ENCODE peak calls at places on chromosome 14, in four cellular contexts. H is breast epithelium, G is testis, P is A549. E is an unnamed sample.

GRCh38 chr14:76958020-76958965 is 70.2 kb downstream of the IRF2BPL start:
- DNase-seq in G (no peak), H (no peak), P (no peak), E (no peak)

GRCh38 chr14:71610149-71610548 is 322.1 kb upstream of the RGS6 start:
- DNase-seq in H (no peak), G (no peak), P (no peak), E (no peak)

GRCh38 chr14:67566908-67567307 is 33.2 kb downstream of the PIGH start:
- DNase-seq in P (no peak), G (no peak), H (no peak), E (peak)

GRCh38 chr14:42654707-42655106 is 1048.0 kb downstream of the LRFN5 start:
- DNase-seq in G (no peak), P (no peak), H (no peak), E (no peak)

GRCh38 chr14:50045837-50046236 is 70.5 kb downstream of the VCPKMT start:
- DNase-seq in H (no peak), P (no peak), G (no peak), E (no peak)

GRCh38 chr14:74685054-74685453 is 27.8 kb downstream of the AREL1 start:
- DNase-seq in H (no peak), G (no peak), P (no peak), E (no peak)

GRCh38 chr14:95428557-95428956 is 87.9 kb downstream of the SYNE3 start:
- DNase-seq in G (no peak), H (no peak), P (no peak), E (no peak)

GRCh38 chr14:56805992-56806737 is 4.1 kb downstream of the OTX2 start:
- DNase-seq in H (no peak), P (no peak), G (no peak), E (no peak)

GRCh38 chr14:76887196-76887595 is 61.0 kb downstream of the LRRC74A start:
- DNase-seq in H (no peak), P (no peak), G (peak), E (no peak)

GRCh38 chr14:103700753-103701490 is 14.3 kb downstream of the XRCC3 start:
- DNase-seq in G (no peak), P (no peak), H (no peak), E (peak)

GRCh38 chr14:35441160-35441559 is 36.6 kb upstream of the NFKBIA start:
- DNase-seq in H (no peak), G (no peak), P (no peak), E (no peak)

GRCh38 chr14:20144820-20145219 is 6.2 kb downstream of the OR4N5 start:
- DNase-seq in P (no peak), H (no peak), G (no peak), E (no peak)

GRCh38 chr14:80211143-80212024 is at the start of gene DIO2:
- DNase-seq in H (no peak), G (peak), P (no peak), E (peak)

GRCh38 chr14:94313991-94314655 is 9.0 kb downstream of the SERPINA6 start:
- DNase-seq in H (no peak), P (no peak), G (no peak), E (no peak)

GRCh38 chr14:102063092-102063807 is 23.6 kb downstream of the HSP90AA1 start:
- DNase-seq in H (peak), P (peak), G (peak), E (peak)

GRCh38 chr14:37985826-37986470 is 221.8 kb upstream of the SSTR1 start:
- DNase-seq in P (no peak), H (no peak), G (peak), E (peak)

GRCh38 chr14:71432334-71432733 is 499.9 kb upstream of the RGS6 start:
- DNase-seq in G (no peak), P (no peak), H (no peak), E (no peak)

GRCh38 chr14:96065661-96066459 is 26.7 kb downstream of the C14orf132 start:
- DNase-seq in G (no peak), H (peak), P (no peak), E (peak)

GRCh38 chr14:59254146-59254910 is 65.9 kb downstream of the DAAM1 start:
- DNase-seq in G (peak), H (peak), P (no peak), E (peak)

GRCh38 chr14:50363734-50364113 is 33.0 kb downstream of the CDKL1 start:
- DNase-seq in H (no peak), G (no peak), P (no peak), E (no peak)

DNA sequence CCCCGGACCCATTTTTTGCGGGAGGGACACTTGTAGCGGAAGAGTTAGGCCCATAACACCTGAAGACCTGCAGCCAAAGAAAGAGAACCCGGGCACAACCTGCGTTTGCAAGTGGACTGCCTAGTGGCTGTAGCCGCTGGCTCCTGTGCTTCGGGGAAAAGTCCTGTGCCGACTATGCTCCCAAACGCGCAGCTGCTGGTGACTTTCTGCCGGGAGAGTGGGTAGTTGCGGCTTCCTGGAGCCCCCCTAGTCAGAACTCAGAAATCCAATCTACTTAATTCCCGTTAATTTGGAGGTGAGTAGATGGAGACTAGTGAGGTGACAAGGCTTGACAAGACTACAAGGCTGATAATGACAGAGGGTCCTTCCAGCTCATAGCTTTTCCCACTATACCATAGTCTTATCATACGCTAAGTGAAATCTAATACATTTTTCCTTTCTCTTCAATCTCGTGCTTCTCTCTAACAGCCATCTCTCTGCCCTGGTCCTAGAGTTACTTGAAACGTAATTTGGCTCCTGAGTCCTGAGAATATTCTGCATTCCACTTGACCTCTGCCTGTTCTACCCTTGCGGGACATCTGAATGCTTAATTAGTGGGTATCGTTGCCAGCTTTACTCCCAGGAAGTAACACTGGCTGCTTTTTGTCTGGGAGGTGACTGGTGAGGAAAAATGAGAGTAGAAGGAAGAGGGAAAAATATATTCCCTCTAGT is 535 bp downstream of the MTHFD1 start:
- DNase-seq in G (peak), P (no peak), H (no peak), E (peak)
- TF ChIP-seq POLR2A in G (no peak), P (no peak), H (no peak), E (no peak)

GRCh38 chr14:90161129-90161528 is 95.2 kb upstream of the PSMC1 start:
- DNase-seq in P (no peak), G (no peak), H (no peak), E (no peak)
- TF ChIP-seq POLR2A in P (no peak), G (no peak), H (no peak), E (no peak)

GRCh38 chr14:68823434-68824206 is 30.8 kb upstream of the ZFP36L1 start:
- DNase-seq in H (no peak), G (no peak), P (no peak), E (no peak)
- TF ChIP-seq POLR2A in H (no peak), G (no peak), P (no peak), E (no peak)

GRCh38 chr14:89365071-89365801 is 51.8 kb downstream of the FOXN3 start:
- DNase-seq in P (no peak), G (no peak), H (no peak), E (peak)
- TF ChIP-seq POLR2A in P (no peak), G (no peak), H (no peak), E (no peak)

DNA sequence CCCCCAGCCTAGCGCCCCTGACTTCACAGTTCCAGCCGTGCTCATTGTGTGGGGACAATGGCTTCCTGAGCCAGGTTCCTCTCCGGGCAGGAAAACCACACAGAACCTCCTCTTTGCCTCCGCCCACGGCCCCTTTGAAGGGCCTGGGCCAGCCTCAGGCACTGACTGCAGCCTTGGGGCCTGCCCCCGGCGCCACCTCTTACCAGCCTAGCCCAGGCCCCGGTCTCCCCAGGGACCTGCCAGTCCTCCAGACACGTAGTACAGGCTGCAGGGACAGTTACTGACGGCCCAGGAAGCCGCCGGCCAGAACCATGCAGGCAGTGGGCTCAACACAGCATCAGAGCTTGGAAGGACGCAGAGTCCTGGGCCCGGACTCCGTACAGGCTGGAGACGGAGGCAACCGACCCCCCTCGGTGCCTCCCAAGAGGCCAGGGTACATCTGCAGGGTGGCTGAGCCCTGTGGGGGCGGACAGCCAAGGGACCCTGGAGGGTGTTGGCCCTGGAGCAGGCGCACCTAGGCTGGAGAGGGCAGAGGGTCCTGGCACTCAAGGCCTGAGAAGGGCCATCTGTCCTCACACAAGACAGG is 20.9 kb upstream of the NUDT14 start:
- DNase-seq in P (no peak), H (no peak), G (no peak), E (no peak)
- TF ChIP-seq POLR2A in P (no peak), H (no peak), G (no peak), E (no peak)

GRCh38 chr14:51396222-51396815 is 156.3 kb downstream of the TMX1 start:
- DNase-seq in G (peak), H (no peak), P (peak), E (no peak)
- TF ChIP-seq POLR2A in G (no peak), H (no peak), P (no peak), E (no peak)

DNA sequence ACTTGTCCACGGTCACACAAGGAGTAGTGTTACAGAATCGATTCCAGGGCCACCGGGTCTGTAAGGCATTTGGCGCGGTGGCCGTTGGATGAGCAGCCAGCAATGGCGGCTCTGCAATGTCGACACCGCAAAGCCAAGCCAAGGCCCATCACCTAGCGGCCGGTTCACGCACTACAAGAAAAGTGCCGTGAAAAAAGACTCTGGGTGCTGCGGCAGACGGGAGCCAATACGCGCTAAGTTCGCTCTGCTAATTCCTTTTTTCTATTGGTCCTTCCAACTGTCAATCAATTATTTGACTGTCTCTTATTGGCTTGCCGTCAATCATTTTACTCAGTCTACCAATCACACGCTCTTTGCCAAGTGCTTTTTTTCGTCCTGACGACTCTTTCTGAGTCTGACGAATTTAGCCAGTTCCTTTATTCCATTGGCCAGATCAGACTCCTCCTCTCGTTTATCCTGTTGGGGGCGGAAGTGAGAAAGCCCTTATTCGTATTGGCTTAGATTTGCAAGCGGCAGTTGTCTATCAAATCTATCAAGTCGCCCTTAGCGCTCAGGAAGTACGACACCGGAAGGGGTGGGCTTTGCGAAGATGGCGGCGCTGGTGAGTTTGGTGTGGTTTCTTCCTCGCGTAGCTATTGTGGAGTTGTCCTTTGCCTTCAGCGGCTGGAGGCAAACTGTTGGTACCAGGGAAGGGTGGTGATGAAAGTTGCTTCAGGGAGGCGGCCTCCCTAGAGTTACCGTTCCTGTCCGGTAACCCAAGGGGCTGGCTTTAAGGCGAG is at the start of gene NGDN:
- DNase-seq in P (peak), H (peak), G (peak), E (peak)
- TF ChIP-seq POLR2A in P (peak), H (peak), G (peak), E (peak)

DNA sequence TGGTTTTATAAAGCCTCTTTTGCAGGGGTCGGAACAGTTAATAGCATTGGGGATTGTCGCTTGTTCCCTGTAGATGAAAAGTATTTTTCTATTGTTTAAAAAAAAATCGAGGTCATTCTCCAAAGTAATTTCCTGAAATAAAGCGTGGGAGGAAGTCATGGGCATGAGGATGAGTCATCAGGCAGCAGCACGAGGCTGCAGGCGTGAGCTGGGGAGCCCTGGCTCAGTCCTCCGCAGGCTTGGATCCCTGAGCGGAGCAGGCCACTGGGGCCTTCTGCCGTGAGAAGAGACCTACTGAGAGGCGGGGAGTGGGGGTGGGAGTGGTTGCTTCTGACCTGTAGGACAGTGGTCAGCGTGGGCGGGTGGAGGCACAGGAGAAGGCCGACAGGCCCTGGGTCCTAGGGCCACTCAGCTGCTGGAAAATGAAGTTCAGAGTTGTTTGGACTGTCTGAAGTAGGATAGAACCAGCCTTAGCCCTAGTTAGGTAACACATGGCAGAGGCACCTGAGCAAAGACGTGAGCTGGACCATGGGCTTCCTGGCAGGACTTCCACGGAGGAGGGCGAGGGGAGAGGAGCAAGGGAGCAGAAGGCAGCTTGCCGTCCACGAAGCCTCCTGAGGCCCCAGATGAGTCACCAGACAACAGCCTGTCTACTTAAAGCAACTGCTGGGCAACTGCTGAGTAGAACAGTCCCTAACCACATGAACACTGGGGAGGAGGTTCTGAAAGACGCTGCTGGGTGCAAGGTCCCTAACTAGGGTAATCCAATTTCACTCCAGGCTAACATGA is 21.1 kb upstream of the LGALS3 start:
- DNase-seq in P (peak), G (peak), H (peak), E (peak)
- TF ChIP-seq POLR2A in P (no peak), G (no peak), H (peak), E (peak)

DNA sequence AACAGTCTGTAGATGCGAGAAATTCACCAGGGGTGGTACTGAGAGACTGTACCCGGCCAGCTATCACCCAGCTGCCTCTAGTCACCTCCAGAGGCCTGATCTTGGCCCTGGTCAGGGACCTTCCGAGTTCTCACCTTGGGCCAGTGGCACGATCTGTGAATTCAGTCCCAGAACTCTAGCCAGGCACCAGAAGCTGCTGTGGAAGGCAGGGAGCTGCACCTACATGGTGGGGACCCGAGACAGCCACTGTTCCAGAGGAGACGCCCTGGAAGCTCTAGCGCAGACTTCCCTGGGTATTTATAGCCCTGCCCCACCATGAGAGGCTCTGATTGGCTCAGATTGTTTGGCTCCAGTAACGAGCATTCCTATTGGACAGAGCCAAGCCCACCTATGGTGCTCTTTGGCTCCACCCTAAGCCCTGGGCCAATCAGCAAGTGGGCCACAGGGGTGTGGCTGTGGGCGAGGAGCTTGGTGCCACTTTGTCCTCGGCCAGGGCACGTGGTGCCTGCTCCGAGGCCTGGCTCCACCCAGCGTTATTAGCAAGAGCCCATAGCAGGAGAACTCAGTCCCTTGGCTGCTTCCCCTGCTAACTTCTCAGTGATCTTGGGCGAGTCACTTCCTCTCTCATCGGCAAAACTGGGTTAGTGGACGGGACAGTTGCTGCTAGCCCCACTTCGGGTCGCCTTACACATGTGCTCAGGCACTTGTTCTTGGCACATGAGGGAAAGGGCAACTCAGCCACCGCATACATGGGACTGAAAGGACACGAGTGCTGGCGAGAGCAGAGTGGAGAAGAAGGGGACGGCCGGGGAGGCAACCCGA is 89.0 kb upstream of the BCL11B start:
- DNase-seq in H (no peak), P (peak), G (peak), E (no peak)
- TF ChIP-seq POLR2A in H (no peak), P (no peak), G (no peak), E (no peak)

E was measured in adrenal gland.